ENCODE peak calls at places on chromosomes 1 and 21, in nine cellular contexts. A is tibial artery; M is CD4-positive, alpha-beta T cell; W is A549; X is neural progenitor cell; S is mammary epithelial cell; Y is pancreas; G is body of pancreas; Q is PC-3. R is an unnamed sample.

GRCh38 chr1:110235839-110236682 is 25.9 kb downstream of the KCNC4 start:
- DNase-seq in Q (peak), Y (no peak), W (no peak), G (no peak), X (no peak), S (peak), M (no peak), A (no peak), R (peak)

GRCh38 chr1:44924835-44925464 is 61.4 kb downstream of the EIF2B3 start:
- DNase-seq in Y (no peak), W (peak), M (no peak), Q (peak), A (no peak), G (no peak), S (peak), X (peak), R (peak)

GRCh38 chr21:33901421-33902288 is 13.9 kb downstream of the ATP5PO start:
- DNase-seq in X (peak), Q (peak), Y (no peak), S (peak), G (no peak), W (no peak), A (peak), M (no peak), R (no peak)

GRCh38 chr1:26283871-26284596 is 4.1 kb downstream of the SH3BGRL3 start:
- DNase-seq in Q (no peak), Y (peak), A (peak), W (no peak), M (no peak), X (no peak), G (no peak), S (no peak), R (no peak)

GRCh38 chr1:84603941-84604830 is 29.9 kb upstream of the CTBS start:
- DNase-seq in Q (peak), G (no peak), A (peak), Y (no peak), W (no peak), X (peak), S (peak), M (no peak), R (peak)

GRCh38 chr21:45835301-45836267 is 146.0 kb upstream of the COL6A1 start:
- DNase-seq in Q (no peak), A (no peak), M (no peak), X (no peak), G (no peak), Y (no peak), S (no peak), W (no peak), R (no peak)

GRCh38 chr1:54271341-54271740 is 71.4 kb downstream of the MRPL37 start:
- DNase-seq in Y (no peak), Q (no peak), G (peak), W (no peak), M (no peak), S (no peak), A (peak), X (no peak), R (no peak)

GRCh38 chr1:59445040-59445439 is 148.1 kb downstream of the FGGY start:
- DNase-seq in Y (no peak), G (peak), W (no peak), A (peak), S (peak), M (no peak), X (no peak), Q (peak), R (peak)

GRCh38 chr1:84166797-84167196 is 22.7 kb downstream of the PRKACB start:
- DNase-seq in Y (no peak), X (no peak), W (no peak), A (no peak), Q (no peak), S (no peak), M (no peak), G (no peak), R (no peak)

GRCh38 chr1:214602764-214603657 is at the start of gene CENPF:
- DNase-seq in S (peak), X (peak), W (peak), Y (peak), Q (peak), A (peak), G (peak), M (peak), R (peak)
- TF ChIP-seq CTCF in S (no peak), X (peak), W (no peak), Y (no peak), Q (no peak), A (peak), G (peak), M (peak), R (no peak)

GRCh38 chr1:160534823-160535605 is 12.0 kb upstream of the SLAMF6 start:
- DNase-seq in W (no peak), M (no peak), Y (no peak), Q (no peak), X (no peak), G (no peak), A (no peak), S (no peak), R (no peak)
- H3K27ac ChIP-seq in W (no peak), M (no peak), Y (no peak), Q (no peak), X (no peak), G (no peak), A (no peak), S (no peak), R (no peak)

DNA sequence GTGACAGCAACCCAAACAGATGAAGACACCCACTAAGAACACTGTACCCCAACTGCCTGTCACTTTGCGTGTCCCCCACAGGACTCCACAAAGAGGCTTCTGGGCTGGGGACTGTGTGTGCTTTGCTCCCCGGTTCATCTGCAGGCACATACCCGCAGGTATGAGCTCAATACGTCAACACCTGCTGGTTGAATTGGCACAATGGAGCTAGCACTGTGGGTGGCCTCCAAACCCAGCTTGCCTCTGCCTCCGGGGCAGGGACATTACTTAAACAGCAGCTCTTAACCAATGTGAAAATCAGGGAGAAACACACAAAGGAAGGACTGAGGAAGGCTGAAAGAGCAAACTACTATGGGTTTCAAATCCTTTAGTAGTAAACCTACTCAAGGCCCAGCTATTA is 140.2 kb upstream of the TIAM1 start:
- DNase-seq in Q (no peak), G (no peak), A (peak), W (no peak), Y (no peak), X (no peak), M (no peak), S (no peak), R (no peak)
- TF ChIP-seq CTCF in Q (no peak), G (no peak), A (no peak), W (no peak), Y (no peak), X (no peak), M (no peak), S (no peak), R (no peak)

DNA sequence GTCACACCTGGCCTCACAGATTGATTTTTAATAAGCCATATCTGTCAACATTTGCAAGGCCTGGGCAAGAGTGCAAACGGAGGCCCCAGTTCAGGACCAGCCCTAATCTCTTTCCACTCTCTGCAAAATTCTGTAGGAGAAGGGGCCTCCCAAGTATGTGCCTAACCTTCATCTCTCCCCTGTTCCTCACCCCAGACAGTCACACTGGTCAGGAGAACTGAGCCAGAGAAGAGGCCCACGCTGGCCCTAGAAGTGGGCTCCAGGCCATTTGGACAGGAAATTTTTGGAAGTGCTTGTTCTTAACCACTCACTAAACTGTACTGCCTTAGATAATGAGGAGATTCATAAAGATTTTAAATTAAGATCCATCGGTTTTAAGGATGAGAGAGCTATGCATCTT is 129.7 kb upstream of the ADGRL2 start:
- DNase-seq in W (no peak), X (no peak), A (no peak), M (no peak), S (no peak), G (no peak), Y (no peak), Q (no peak), R (no peak)
- H3K27ac ChIP-seq in W (peak), X (no peak), A (no peak), M (no peak), S (no peak), G (no peak), Y (no peak), Q (no peak), R (no peak)

DNA sequence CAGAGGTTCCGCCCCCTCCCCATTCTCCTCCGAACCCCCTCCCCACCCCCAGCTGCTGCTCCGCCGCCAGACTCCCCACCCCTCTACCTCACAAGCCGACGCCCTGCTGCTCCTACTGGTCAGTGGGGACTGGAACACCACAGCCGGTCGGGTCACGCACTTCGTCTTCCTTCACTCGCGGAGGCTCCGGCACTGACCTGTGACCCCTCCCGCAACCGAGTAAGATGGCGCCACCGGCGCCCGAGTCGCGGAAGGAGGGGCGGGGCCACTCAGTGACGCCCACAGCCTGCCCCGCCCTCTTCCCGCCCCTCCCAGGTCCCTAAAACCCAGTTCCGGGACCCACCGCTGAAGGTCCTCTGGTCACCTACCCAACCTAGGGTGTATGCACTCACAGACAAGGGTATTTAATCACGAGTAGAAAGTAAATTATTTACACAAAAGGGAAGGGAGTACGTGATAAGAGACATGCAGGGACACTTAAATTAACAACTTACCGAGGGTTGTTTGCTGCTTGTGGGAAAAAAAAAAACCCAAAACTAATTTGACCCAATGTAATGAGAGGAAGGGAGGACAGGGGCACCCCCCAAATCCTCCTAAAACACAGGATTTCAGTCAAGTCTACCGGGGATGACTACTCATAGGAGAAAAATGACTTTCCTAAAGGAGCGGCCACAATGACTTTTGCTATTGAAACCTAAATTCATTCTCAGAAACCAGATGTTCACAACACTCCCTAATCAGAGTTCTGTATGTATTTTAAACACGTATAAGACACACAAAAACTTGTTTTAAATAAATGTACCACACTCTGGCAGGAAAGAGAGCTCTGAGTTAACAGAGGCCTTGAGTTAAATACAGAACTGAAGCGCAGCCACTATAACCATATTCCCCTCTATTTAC is at the start of gene RIT1:
- DNase-seq in G (peak), Q (peak), Y (peak), S (peak), M (peak), X (peak), W (peak), A (peak), R (peak)
- TF ChIP-seq CTCF in G (no peak), Q (no peak), Y (no peak), S (no peak), M (no peak), X (peak), W (no peak), A (peak), R (no peak)